ENCODE peak calls at places on chromosomes 1 and 21, in ten cellular contexts. One of them, this sample, is unnamed.

GRCh38 chr21:42537106-42537742 is 23.6 kb downstream of the SLC37A1 start:
- DNase-seq in cardiac muscle cell: no peak
- DNase-seq in Calu3: no peak
- DNase-seq in dorsolateral prefrontal cortex: peak
- DNase-seq in SW480: peak
- DNase-seq in stimulated activated effector memory CD8-positive, alpha-beta T cell treated with anti-CD3 and anti-CD28 coated beads, Interleukin-12 subunit alpha, Interleukin-12 subunit beta, amount 100 ng/mL, for 72 hours: no peak
- DNase-seq in RPMI8226: peak
- DNase-seq in SHP77: no peak
- DNase-seq in GM12892: no peak
- DNase-seq in NCI-H1105: no peak
- DNase-seq in this sample: no peak

GRCh38 chr1:19976317-19977003 is 3.0 kb downstream of the PLA2G2A start:
- DNase-seq in stimulated activated effector memory CD8-positive, alpha-beta T cell treated with anti-CD3 and anti-CD28 coated beads, Interleukin-12 subunit alpha, Interleukin-12 subunit beta, amount 100 ng/mL, for 72 hours: no peak
- DNase-seq in SHP77: no peak
- DNase-seq in SW480: no peak
- DNase-seq in dorsolateral prefrontal cortex: no peak
- DNase-seq in GM12892: no peak
- DNase-seq in cardiac muscle cell: no peak
- DNase-seq in RPMI8226: no peak
- DNase-seq in Calu3: no peak
- DNase-seq in NCI-H1105: no peak
- DNase-seq in this sample: no peak

GRCh38 chr1:180131510-180131909 is 23.2 kb upstream of the QSOX1 start:
- DNase-seq in cardiac muscle cell: peak
- DNase-seq in dorsolateral prefrontal cortex: no peak
- DNase-seq in NCI-H1105: no peak
- DNase-seq in stimulated activated effector memory CD8-positive, alpha-beta T cell treated with anti-CD3 and anti-CD28 coated beads, Interleukin-12 subunit alpha, Interleukin-12 subunit beta, amount 100 ng/mL, for 72 hours: no peak
- DNase-seq in GM12892: no peak
- DNase-seq in RPMI8226: no peak
- DNase-seq in Calu3: no peak
- DNase-seq in SW480: no peak
- DNase-seq in SHP77: no peak
- DNase-seq in this sample: no peak

GRCh38 chr1:151325231-151325630 is 2.0 kb downstream of the PI4KB start:
- DNase-seq in dorsolateral prefrontal cortex: no peak
- DNase-seq in stimulated activated effector memory CD8-positive, alpha-beta T cell treated with anti-CD3 and anti-CD28 coated beads, Interleukin-12 subunit alpha, Interleukin-12 subunit beta, amount 100 ng/mL, for 72 hours: no peak
- DNase-seq in GM12892: no peak
- DNase-seq in cardiac muscle cell: peak
- DNase-seq in SW480: no peak
- DNase-seq in NCI-H1105: no peak
- DNase-seq in RPMI8226: no peak
- DNase-seq in SHP77: no peak
- DNase-seq in Calu3: no peak
- DNase-seq in this sample: no peak

GRCh38 chr1:37514350-37515184 is at the start of gene MEAF6:
- DNase-seq in SW480: peak
- DNase-seq in RPMI8226: peak
- DNase-seq in stimulated activated effector memory CD8-positive, alpha-beta T cell treated with anti-CD3 and anti-CD28 coated beads, Interleukin-12 subunit alpha, Interleukin-12 subunit beta, amount 100 ng/mL, for 72 hours: peak
- DNase-seq in dorsolateral prefrontal cortex: peak
- DNase-seq in SHP77: peak
- DNase-seq in GM12892: peak
- DNase-seq in NCI-H1105: peak
- DNase-seq in Calu3: peak
- DNase-seq in cardiac muscle cell: peak
- DNase-seq in this sample: peak

GRCh38 chr1:26959722-26960624 is at the start of gene KDF1:
- DNase-seq in cardiac muscle cell: no peak
- DNase-seq in GM12892: no peak
- DNase-seq in NCI-H1105: peak
- DNase-seq in RPMI8226: peak
- DNase-seq in Calu3: peak
- DNase-seq in dorsolateral prefrontal cortex: no peak
- DNase-seq in SW480: peak
- DNase-seq in stimulated activated effector memory CD8-positive, alpha-beta T cell treated with anti-CD3 and anti-CD28 coated beads, Interleukin-12 subunit alpha, Interleukin-12 subunit beta, amount 100 ng/mL, for 72 hours: no peak
- DNase-seq in SHP77: no peak
- DNase-seq in this sample: no peak

GRCh38 chr1:184770176-184770575 is 15.5 kb upstream of the EDEM3 start:
- DNase-seq in cardiac muscle cell: no peak
- DNase-seq in NCI-H1105: no peak
- DNase-seq in SW480: no peak
- DNase-seq in stimulated activated effector memory CD8-positive, alpha-beta T cell treated with anti-CD3 and anti-CD28 coated beads, Interleukin-12 subunit alpha, Interleukin-12 subunit beta, amount 100 ng/mL, for 72 hours: no peak
- DNase-seq in SHP77: no peak
- DNase-seq in dorsolateral prefrontal cortex: no peak
- DNase-seq in GM12892: no peak
- DNase-seq in Calu3: no peak
- DNase-seq in RPMI8226: no peak
- DNase-seq in this sample: no peak

GRCh38 chr1:19484338-19484792 is 974 bp downstream of the CAPZB start:
- DNase-seq in SW480: no peak
- DNase-seq in cardiac muscle cell: no peak
- DNase-seq in dorsolateral prefrontal cortex: no peak
- DNase-seq in stimulated activated effector memory CD8-positive, alpha-beta T cell treated with anti-CD3 and anti-CD28 coated beads, Interleukin-12 subunit alpha, Interleukin-12 subunit beta, amount 100 ng/mL, for 72 hours: no peak
- DNase-seq in Calu3: peak
- DNase-seq in NCI-H1105: no peak
- DNase-seq in GM12892: no peak
- DNase-seq in RPMI8226: peak
- DNase-seq in SHP77: no peak
- DNase-seq in this sample: no peak

This sample was measured in GM12864.